ENCODE peak calls at places on chromosomes 2 and 18, in six cellular contexts. One of them, this sample, is unnamed.

GRCh38 chr2:191051825-191052778 is 38.1 kb upstream of the STAT1 start:
- DNase-seq in psoas muscle: no peak
- DNase-seq in heart right ventricle: peak; percentile 7
- DNase-seq in BE2C: no peak
- DNase-seq in ovary: no peak
- DNase-seq in CD8-positive, alpha-beta T cell: no peak
- DNase-seq in this sample: peak; percentile 65

GRCh38 chr2:121648611-121649401 is 456 bp downstream of the CLASP1 start:
- DNase-seq in heart right ventricle: peak; percentile 40
- DNase-seq in BE2C: peak; percentile 58
- DNase-seq in psoas muscle: peak; percentile 82
- DNase-seq in ovary: no peak
- DNase-seq in CD8-positive, alpha-beta T cell: peak; percentile 61
- DNase-seq in this sample: peak; percentile 66

GRCh38 chr2:201472411-201472810 is 20.9 kb downstream of the STRADB start:
- DNase-seq in psoas muscle: no peak
- DNase-seq in heart right ventricle: no peak
- DNase-seq in CD8-positive, alpha-beta T cell: no peak
- DNase-seq in BE2C: no peak
- DNase-seq in ovary: no peak
- DNase-seq in this sample: no peak

GRCh38 chr18:49832221-49832647 is 18.9 kb upstream of the ACAA2 start:
- DNase-seq in ovary: no peak
- DNase-seq in heart right ventricle: no peak
- DNase-seq in BE2C: no peak
- DNase-seq in psoas muscle: no peak
- DNase-seq in CD8-positive, alpha-beta T cell: no peak
- DNase-seq in this sample: no peak

GRCh38 chr18:23824704-23825103 is 135.5 kb downstream of the LAMA3 start:
- DNase-seq in psoas muscle: no peak
- DNase-seq in CD8-positive, alpha-beta T cell: no peak
- DNase-seq in ovary: no peak
- DNase-seq in heart right ventricle: no peak
- DNase-seq in BE2C: no peak
- DNase-seq in this sample: no peak

GRCh38 chr2:118865106-118865505 is 17.7 kb upstream of the EN1 start:
- DNase-seq in psoas muscle: no peak
- DNase-seq in heart right ventricle: peak; percentile 15
- DNase-seq in CD8-positive, alpha-beta T cell: no peak
- DNase-seq in BE2C: peak; percentile 17
- DNase-seq in ovary: no peak
- DNase-seq in this sample: no peak

GRCh38 chr2:217360781-217361485 is 501.1 kb upstream of the TNP1 start:
- DNase-seq in CD8-positive, alpha-beta T cell: no peak
- DNase-seq in heart right ventricle: no peak
- DNase-seq in psoas muscle: peak; percentile 56
- DNase-seq in BE2C: peak; percentile 26
- DNase-seq in ovary: peak; percentile 45
- DNase-seq in this sample: no peak

GRCh38 chr18:32286749-32287148 is 96.9 kb downstream of the MEP1B start:
- DNase-seq in heart right ventricle: no peak
- DNase-seq in psoas muscle: no peak
- DNase-seq in BE2C: no peak
- DNase-seq in CD8-positive, alpha-beta T cell: no peak
- DNase-seq in ovary: no peak
- DNase-seq in this sample: no peak

GRCh38 chr18:66900837-66901236 is 296.9 kb upstream of the CDH19 start:
- DNase-seq in BE2C: no peak
- DNase-seq in heart right ventricle: no peak
- DNase-seq in psoas muscle: no peak
- DNase-seq in ovary: no peak
- DNase-seq in CD8-positive, alpha-beta T cell: no peak
- DNase-seq in this sample: no peak

GRCh38 chr2:153971250-153971649 is 99.5 kb downstream of the GALNT13 start:
- DNase-seq in ovary: no peak
- DNase-seq in BE2C: no peak
- DNase-seq in psoas muscle: no peak
- DNase-seq in CD8-positive, alpha-beta T cell: no peak
- DNase-seq in heart right ventricle: no peak
- DNase-seq in this sample: no peak

GRCh38 chr2:213251618-213252017 is 32.6 kb upstream of the SPAG16 start:
- DNase-seq in psoas muscle: no peak
- DNase-seq in BE2C: no peak
- DNase-seq in heart right ventricle: no peak
- DNase-seq in ovary: no peak
- DNase-seq in CD8-positive, alpha-beta T cell: no peak
- DNase-seq in this sample: peak; percentile 53

GRCh38 chr2:224971214-224971613 is 71.1 kb downstream of the DOCK10 start:
- DNase-seq in psoas muscle: peak; percentile 34
- DNase-seq in BE2C: no peak
- DNase-seq in heart right ventricle: no peak
- DNase-seq in ovary: no peak
- DNase-seq in CD8-positive, alpha-beta T cell: peak; percentile 38
- DNase-seq in this sample: no peak

GRCh38 chr2:224271854-224272620 is 129.9 kb downstream of the FAM124B start:
- DNase-seq in ovary: no peak
- DNase-seq in CD8-positive, alpha-beta T cell: no peak
- DNase-seq in psoas muscle: no peak
- DNase-seq in BE2C: no peak
- DNase-seq in heart right ventricle: no peak
- DNase-seq in this sample: no peak

GRCh38 chr2:145597011-145597410 is 1077.1 kb upstream of the ZEB2 start:
- DNase-seq in ovary: no peak
- DNase-seq in heart right ventricle: no peak
- DNase-seq in CD8-positive, alpha-beta T cell: no peak
- DNase-seq in BE2C: no peak
- DNase-seq in psoas muscle: no peak
- DNase-seq in this sample: no peak

GRCh38 chr2:149744845-149745244 is 157.3 kb upstream of the MMADHC start:
- DNase-seq in ovary: no peak
- DNase-seq in psoas muscle: no peak
- DNase-seq in CD8-positive, alpha-beta T cell: no peak
- DNase-seq in BE2C: no peak
- DNase-seq in heart right ventricle: no peak
- DNase-seq in this sample: no peak

GRCh38 chr18:76750886-76751537 is 71.3 kb upstream of the ZNF236 start:
- DNase-seq in psoas muscle: no peak
- DNase-seq in CD8-positive, alpha-beta T cell: no peak
- DNase-seq in heart right ventricle: no peak
- DNase-seq in BE2C: no peak
- DNase-seq in ovary: no peak
- DNase-seq in this sample: no peak

GRCh38 chr18:76754381-76754780 is 68.0 kb upstream of the ZNF236 start:
- DNase-seq in CD8-positive, alpha-beta T cell: no peak
- DNase-seq in psoas muscle: no peak
- DNase-seq in BE2C: no peak
- DNase-seq in ovary: no peak
- DNase-seq in heart right ventricle: no peak
- DNase-seq in this sample: no peak

GRCh38 chr18:76752400-76752799 is 70.0 kb upstream of the ZNF236 start:
- DNase-seq in BE2C: no peak
- DNase-seq in ovary: no peak
- DNase-seq in CD8-positive, alpha-beta T cell: no peak
- DNase-seq in heart right ventricle: no peak
- DNase-seq in psoas muscle: no peak
- DNase-seq in this sample: no peak

GRCh38 chr18:76750269-76750668 is 72.1 kb upstream of the ZNF236 start:
- DNase-seq in BE2C: no peak
- DNase-seq in psoas muscle: no peak
- DNase-seq in ovary: no peak
- DNase-seq in heart right ventricle: no peak
- DNase-seq in CD8-positive, alpha-beta T cell: no peak
- DNase-seq in this sample: no peak

DNA sequence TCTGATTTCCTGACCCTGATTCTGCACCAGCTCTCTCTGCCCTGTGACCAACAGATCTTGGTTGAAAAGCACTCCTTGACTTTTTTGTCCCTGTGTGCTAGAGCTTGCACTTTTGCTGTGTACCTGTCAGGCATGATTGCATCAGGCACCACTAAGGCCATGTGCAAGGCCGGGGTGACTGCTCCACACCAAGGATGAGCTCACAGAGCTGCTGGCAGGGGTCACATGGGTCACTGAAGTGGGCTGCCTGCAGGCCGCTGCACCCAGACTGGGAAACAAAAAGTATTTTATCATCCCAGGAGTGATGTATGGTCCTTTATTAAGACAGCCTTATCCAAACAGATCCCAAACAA is 70.8 kb upstream of the ZNF236 start:
- DNase-seq in heart right ventricle: no peak
- DNase-seq in CD8-positive, alpha-beta T cell: no peak
- DNase-seq in ovary: no peak
- DNase-seq in BE2C: no peak
- DNase-seq in psoas muscle: no peak
- DNase-seq in this sample: no peak
- H3K9me3 ChIP-seq in heart right ventricle: peaks cover 12% of the 10 kb centered on the region
- H3K9me3 ChIP-seq in CD8-positive, alpha-beta T cell: peaks cover 14% of the 10 kb centered on the region
- H3K9me3 ChIP-seq in ovary: no peaks in the 10 kb centered on the region
- H3K9me3 ChIP-seq in BE2C: no peaks in the 10 kb centered on the region
- H3K9me3 ChIP-seq in psoas muscle: peaks cover 30% of the 10 kb centered on the region
- H3K9me3 ChIP-seq in this sample: peaks cover 17% of the 10 kb centered on the region

GRCh38 chr18:2573408-2573807 is 2.1 kb downstream of the NDC80 start:
- DNase-seq in heart right ventricle: no peak
- DNase-seq in ovary: no peak
- DNase-seq in BE2C: no peak
- DNase-seq in psoas muscle: no peak
- DNase-seq in CD8-positive, alpha-beta T cell: no peak
- DNase-seq in this sample: no peak

GRCh38 chr18:2571200-2572143 is at the start of the genes METTL4 and NDC80:
- DNase-seq in heart right ventricle: peak; percentile 86
- DNase-seq in psoas muscle: peak; percentile 92
- DNase-seq in CD8-positive, alpha-beta T cell: peak; percentile 85
- DNase-seq in ovary: peak; percentile 83
- DNase-seq in BE2C: peak; percentile 81
- DNase-seq in this sample: peak; percentile 80

GRCh38 chr18:2572144-2572682 is 856 bp downstream of the NDC80 start:
- DNase-seq in CD8-positive, alpha-beta T cell: no peak
- DNase-seq in psoas muscle: no peak
- DNase-seq in heart right ventricle: no peak
- DNase-seq in BE2C: no peak
- DNase-seq in ovary: no peak
- DNase-seq in this sample: no peak

GRCh38 chr18:2570772-2571199 is 519 bp downstream of the METTL4 start:
- DNase-seq in CD8-positive, alpha-beta T cell: peak; percentile 73
- DNase-seq in BE2C: peak; percentile 44
- DNase-seq in ovary: peak; percentile 71
- DNase-seq in psoas muscle: peak; percentile 88
- DNase-seq in heart right ventricle: peak; percentile 70
- DNase-seq in this sample: peak; percentile 67

DNA sequence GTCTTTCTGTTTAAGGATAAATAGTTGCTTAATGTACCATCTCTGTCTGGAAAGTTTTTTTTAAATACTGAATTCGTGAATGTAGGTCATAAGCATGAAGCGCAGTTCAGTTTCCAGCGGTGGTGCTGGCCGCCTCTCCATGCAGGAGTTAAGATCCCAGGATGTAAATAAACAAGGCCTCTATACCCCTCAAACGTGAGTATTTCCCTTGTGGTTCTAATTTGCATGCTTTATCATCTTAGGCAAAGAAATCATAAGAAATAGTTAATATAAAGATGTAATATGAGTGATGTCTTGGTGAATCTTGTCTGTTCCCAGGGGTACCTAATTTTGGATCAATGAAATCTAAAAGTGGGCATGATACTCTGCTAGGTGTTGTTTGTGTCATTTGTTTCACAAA is 1.5 kb downstream of the NDC80 start:
- DNase-seq in psoas muscle: no peak
- DNase-seq in CD8-positive, alpha-beta T cell: no peak
- DNase-seq in BE2C: no peak
- DNase-seq in heart right ventricle: no peak
- DNase-seq in ovary: no peak
- DNase-seq in this sample: no peak
- H3K4me3 ChIP-seq in psoas muscle: no peak overlapping the region
- H3K4me3 ChIP-seq in CD8-positive, alpha-beta T cell: no peak overlapping the region
- H3K4me3 ChIP-seq in BE2C: peak overlapping the region; percentile 93
- H3K4me3 ChIP-seq in heart right ventricle: peak overlapping the region; percentile 78
- H3K4me3 ChIP-seq in ovary: no peak overlapping the region
- H3K4me3 ChIP-seq in this sample: no peak overlapping the region

DNA sequence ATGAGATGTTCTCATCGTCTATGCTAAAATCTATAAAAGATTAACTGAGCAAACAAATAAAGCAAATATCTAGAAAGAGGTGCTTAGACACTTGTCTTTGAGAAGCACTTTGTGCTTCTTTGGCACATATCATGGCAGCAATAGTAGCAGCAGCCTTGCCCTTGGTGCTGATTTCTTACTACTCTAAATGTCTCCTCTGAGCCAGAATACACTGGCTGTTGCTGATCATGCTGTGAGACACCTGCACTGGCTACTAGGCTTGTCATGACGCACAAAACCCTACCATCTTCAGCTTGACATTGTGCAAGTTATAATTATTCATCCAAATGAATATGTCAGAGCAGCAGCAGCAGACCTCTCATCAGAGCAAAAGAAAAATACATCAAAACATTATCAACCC is 46.7 kb downstream of the FANCL start:
- DNase-seq in BE2C: no peak
- DNase-seq in ovary: no peak
- DNase-seq in CD8-positive, alpha-beta T cell: no peak
- DNase-seq in psoas muscle: no peak
- DNase-seq in heart right ventricle: no peak
- DNase-seq in this sample: no peak
- H3K27me3 ChIP-seq in BE2C: no peaks in the 10 kb centered on the region
- H3K27me3 ChIP-seq in ovary: no peaks in the 10 kb centered on the region
- H3K27me3 ChIP-seq in CD8-positive, alpha-beta T cell: no peaks in the 10 kb centered on the region
- H3K27me3 ChIP-seq in psoas muscle: no peaks in the 10 kb centered on the region
- H3K27me3 ChIP-seq in heart right ventricle: no peaks in the 10 kb centered on the region
- H3K27me3 ChIP-seq in this sample: no peaks in the 10 kb centered on the region

GRCh38 chr2:55949211-55949610 is 25.6 kb upstream of the EFEMP1 start:
- DNase-seq in heart right ventricle: no peak
- DNase-seq in CD8-positive, alpha-beta T cell: no peak
- DNase-seq in psoas muscle: no peak
- DNase-seq in BE2C: no peak
- DNase-seq in ovary: no peak
- DNase-seq in this sample: no peak

GRCh38 chr2:55947759-55948158 is 24.2 kb upstream of the EFEMP1 start:
- DNase-seq in CD8-positive, alpha-beta T cell: no peak
- DNase-seq in heart right ventricle: no peak
- DNase-seq in psoas muscle: no peak
- DNase-seq in BE2C: no peak
- DNase-seq in ovary: no peak
- DNase-seq in this sample: no peak

GRCh38 chr2:55946793-55947192 is 23.2 kb upstream of the EFEMP1 start:
- DNase-seq in CD8-positive, alpha-beta T cell: no peak
- DNase-seq in BE2C: no peak
- DNase-seq in heart right ventricle: no peak
- DNase-seq in psoas muscle: no peak
- DNase-seq in ovary: no peak
- DNase-seq in this sample: no peak

GRCh38 chr2:55948176-55948921 is 24.8 kb upstream of the EFEMP1 start:
- DNase-seq in CD8-positive, alpha-beta T cell: no peak
- DNase-seq in heart right ventricle: no peak
- DNase-seq in BE2C: no peak
- DNase-seq in psoas muscle: no peak
- DNase-seq in ovary: no peak
- DNase-seq in this sample: no peak

DNA sequence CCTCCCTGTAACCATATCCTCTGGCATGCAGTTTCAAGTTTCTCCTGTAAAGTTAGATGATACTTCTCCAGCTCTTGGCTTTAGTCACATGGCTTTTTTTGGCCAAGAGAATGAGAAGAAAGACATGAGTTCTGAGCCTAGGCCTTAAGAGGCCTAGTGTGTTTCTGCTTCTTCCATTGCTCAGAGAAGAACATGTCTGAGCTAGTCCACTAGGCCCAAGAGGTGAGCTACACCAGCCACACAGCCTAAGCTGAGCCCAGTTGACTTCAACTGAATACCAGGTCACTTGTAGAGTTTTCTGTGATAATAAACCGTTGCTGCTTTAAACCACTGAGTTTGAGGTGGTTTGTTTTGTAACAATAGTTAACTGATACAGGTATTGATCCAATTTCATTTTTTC is 19.9 kb upstream of the EFEMP1 start:
- DNase-seq in CD8-positive, alpha-beta T cell: no peak
- DNase-seq in heart right ventricle: no peak
- DNase-seq in BE2C: no peak
- DNase-seq in ovary: no peak
- DNase-seq in psoas muscle: no peak
- DNase-seq in this sample: no peak
- H3K9me3 ChIP-seq in CD8-positive, alpha-beta T cell: no peaks in the 10 kb centered on the region
- H3K9me3 ChIP-seq in heart right ventricle: no peaks in the 10 kb centered on the region
- H3K9me3 ChIP-seq in BE2C: no peaks in the 10 kb centered on the region
- H3K9me3 ChIP-seq in ovary: no peaks in the 10 kb centered on the region
- H3K9me3 ChIP-seq in psoas muscle: no peaks in the 10 kb centered on the region
- H3K9me3 ChIP-seq in this sample: no peaks in the 10 kb centered on the region